ENCODE peak calls at places on chromosomes 1 and 21, in six cellular contexts. K, L, J, U, M and E are unnamed samples.

GRCh38 chr1:233540788-233541187 is 73.1 kb upstream of the KCNK1 start:
- DNase-seq in K (no peak), L (no peak), J (no peak), U (no peak), M (no peak), E (no peak)

GRCh38 chr1:9600861-9601834 is 12.4 kb downstream of the TMEM201 start:
- DNase-seq in K (no peak), L (no peak), J (no peak), U (no peak), M (no peak), E (no peak)

GRCh38 chr1:156162430-156163037 is 9.1 kb downstream of the SEMA4A start:
- DNase-seq in K (peak; percentile 42), L (no peak), J (no peak), U (no peak), M (no peak), E (no peak)

GRCh38 chr1:222618880-222619321 is 1.0 kb downstream of the MIA3 start:
- DNase-seq in K (peak; percentile 46), L (no peak), J (no peak), U (no peak), M (no peak), E (no peak)

GRCh38 chr1:205229399-205229861 is 1.7 kb downstream of the TMCC2 start:
- DNase-seq in K (peak; percentile 59), L (peak; percentile 76), J (peak; percentile 88), U (no peak), M (peak; percentile 55), E (no peak)

GRCh38 chr1:18243503-18244175 is 136.0 kb downstream of the IGSF21 start:
- DNase-seq in K (no peak), L (no peak), J (no peak), U (no peak), M (no peak), E (no peak)

GRCh38 chr21:32946654-32947053 is 79.1 kb upstream of the OLIG2 start:
- DNase-seq in K (no peak), L (no peak), J (peak; percentile 10), U (no peak), M (no peak), E (no peak)

GRCh38 chr1:195754874-195755273 is 853.4 kb downstream of the KCNT2 start:
- DNase-seq in K (no peak), L (no peak), J (no peak), U (no peak), M (no peak), E (no peak)

GRCh38 chr1:245859510-245860114 is 647.5 kb downstream of the SMYD3 start:
- DNase-seq in K (no peak), L (no peak), J (no peak), U (no peak), M (no peak), E (no peak)

GRCh38 chr1:19385869-19386591 is 73.9 kb downstream of the SLC66A1 start:
- DNase-seq in K (no peak), L (no peak), J (no peak), U (no peak), M (peak; percentile 72), E (peak; percentile 36)

GRCh38 chr1:45802343-45803298 is 791 bp upstream of the MAST2 start:
- DNase-seq in K (peak; percentile 28), L (no peak), J (peak; percentile 93), U (peak; percentile 96), M (peak; percentile 81), E (peak; percentile 94)

GRCh38 chr1:213761845-213762407 is 225.8 kb upstream of the PROX1 start:
- DNase-seq in K (no peak), L (peak; percentile 64), J (no peak), U (no peak), M (no peak), E (no peak)

GRCh38 chr1:109598655-109599054 is 20.8 kb downstream of the GNAT2 start:
- DNase-seq in K (peak; percentile 42), L (no peak), J (no peak), U (no peak), M (no peak), E (no peak)

GRCh38 chr1:115325876-115326275 is 12.2 kb downstream of the NGF start:
- DNase-seq in K (no peak), L (no peak), J (peak; percentile 28), U (no peak), M (no peak), E (no peak)

GRCh38 chr1:88650676-88651418 is 33.2 kb upstream of the PKN2 start:
- DNase-seq in K (no peak), L (no peak), J (no peak), U (no peak), M (no peak), E (peak; percentile 14)

GRCh38 chr1:164524810-164525209 is 34.2 kb upstream of the PBX1 start:
- DNase-seq in K (no peak), L (no peak), J (no peak), U (peak; percentile 15), M (no peak), E (no peak)

GRCh38 chr1:226716577-226716976 is 22.5 kb downstream of the ITPKB start:
- DNase-seq in K (no peak), L (no peak), J (no peak), U (no peak), M (no peak), E (no peak)

GRCh38 chr1:198150369-198150768 is 6.4 kb upstream of the NEK7 start:
- DNase-seq in K (no peak), L (no peak), J (no peak), U (no peak), M (no peak), E (no peak)

GRCh38 chr1:163870666-163871065 is 548.9 kb downstream of the NUF2 start:
- DNase-seq in K (no peak), L (no peak), J (no peak), U (no peak), M (no peak), E (no peak)

GRCh38 chr1:84995484-84996334 is 1.2 kb downstream of the MCOLN2 start:
- DNase-seq in K (no peak), L (no peak), J (no peak), U (no peak), M (no peak), E (no peak)

GRCh38 chr1:50553921-50554320 is 130.7 kb upstream of the DMRTA2 start:
- DNase-seq in K (no peak), L (no peak), J (no peak), U (no peak), M (no peak), E (no peak)

GRCh38 chr1:205444931-205445652 is 10.8 kb downstream of the BLACAT1 start:
- DNase-seq in K (peak; percentile 43), L (no peak), J (no peak), U (no peak), M (peak; percentile 65), E (no peak)

GRCh38 chr1:186078245-186078644 is 296.8 kb downstream of the TPR start:
- DNase-seq in K (no peak), L (no peak), J (no peak), U (no peak), M (no peak), E (no peak)

GRCh38 chr21:35048706-35049617 is at the start of gene RUNX1:
- DNase-seq in K (no peak), L (peak; percentile 84), J (no peak), U (peak; percentile 17), M (no peak), E (peak; percentile 61)

GRCh38 chr1:114353233-114353632 is 157.8 kb downstream of the TRIM33 start:
- DNase-seq in K (peak; percentile 59), L (no peak), J (peak; percentile 86), U (peak; percentile 32), M (peak; percentile 70), E (peak; percentile 84)

GRCh38 chr21:43287111-43287973 is 118.5 kb downstream of the CRYAA start:
- DNase-seq in K (no peak), L (no peak), J (no peak), U (no peak), M (no peak), E (no peak)

GRCh38 chr1:31791131-31791858 is 24.5 kb downstream of the SPOCD1 start:
- DNase-seq in K (no peak), L (no peak), J (peak; percentile 54), U (no peak), M (peak; percentile 12), E (no peak)

GRCh38 chr1:10302416-10302815 is 92.0 kb downstream of the KIF1B start:
- DNase-seq in K (no peak), L (no peak), J (no peak), U (no peak), M (no peak), E (no peak)

GRCh38 chr1:161209790-161210409 is 5.2 kb upstream of the FCER1G start:
- DNase-seq in K (peak; percentile 89), L (peak; percentile 74), J (peak; percentile 92), U (no peak), M (peak; percentile 71), E (no peak)

GRCh38 chr1:160193091-160193819 is 2.9 kb downstream of the CASQ1 start:
- DNase-seq in K (peak; percentile 94), L (peak; percentile 43), J (peak; percentile 96), U (peak; percentile 72), M (peak; percentile 87), E (peak; percentile 61)

GRCh38 chr21:35191754-35192153 is 142.7 kb upstream of the RUNX1 start:
- DNase-seq in K (no peak), L (no peak), J (no peak), U (no peak), M (no peak), E (no peak)

GRCh38 chr21:41507521-41508414 is at the start of gene TMPRSS2:
- DNase-seq in K (peak; percentile 55), L (no peak), J (no peak), U (no peak), M (no peak), E (no peak)

GRCh38 chr1:240245629-240246020 is 153.9 kb downstream of the FMN2 start:
- DNase-seq in K (no peak), L (no peak), J (no peak), U (no peak), M (no peak), E (no peak)

GRCh38 chr1:15799928-15800835 is 7.3 kb downstream of the UQCRHL start:
- DNase-seq in K (peak; percentile 56), L (no peak), J (peak; percentile 87), U (peak; percentile 52), M (no peak), E (no peak)
- H3K4me3 ChIP-seq in K (no peak overlapping the region), L (no peak overlapping the region), J (no peak overlapping the region), U (no peak overlapping the region), M (no peak overlapping the region), E (no peak overlapping the region)

GRCh38 chr1:7780976-7781375 is 3.1 kb upstream of the PER3 start:
- DNase-seq in K (no peak), L (no peak), J (no peak), U (no peak), M (no peak), E (no peak)
- H3K4me3 ChIP-seq in K (no peak overlapping the region), L (no peak overlapping the region), J (no peak overlapping the region), U (no peak overlapping the region), M (no peak overlapping the region), E (no peak overlapping the region)

GRCh38 chr1:83769072-83769471 is 229.9 kb downstream of the TTLL7 start:
- DNase-seq in K (no peak), L (no peak), J (no peak), U (no peak), M (no peak), E (no peak)
- H3K4me3 ChIP-seq in K (no peak overlapping the region), L (no peak overlapping the region), J (no peak overlapping the region), U (no peak overlapping the region), M (no peak overlapping the region), E (no peak overlapping the region)

DNA sequence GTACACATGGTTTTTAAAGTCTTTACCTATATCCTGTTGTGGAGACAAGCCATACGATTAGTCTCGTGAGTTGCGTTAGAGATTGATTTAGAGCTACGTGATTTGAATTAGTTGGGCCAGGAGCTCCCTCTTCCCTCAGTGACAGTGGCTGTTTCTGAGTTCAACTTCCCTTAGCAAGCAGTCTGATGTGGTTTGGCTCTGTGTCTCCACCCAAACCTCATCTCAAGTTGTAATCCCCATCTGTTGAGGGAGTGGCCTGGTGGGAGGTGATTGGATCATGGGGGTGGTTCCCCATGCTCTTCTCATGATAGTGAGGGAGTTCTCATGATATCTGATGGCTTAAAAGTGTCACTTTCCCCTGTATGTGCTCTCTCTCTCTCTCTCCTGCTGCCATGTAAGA is 192.9 kb upstream of the PTGFR start:
- DNase-seq in K (no peak), L (no peak), J (no peak), U (peak; percentile 16), M (no peak), E (no peak)
- H3K4me3 ChIP-seq in K (no peak overlapping the region), L (no peak overlapping the region), J (no peak overlapping the region), U (no peak overlapping the region), M (no peak overlapping the region), E (no peak overlapping the region)